ENCODE peak calls at places on chromosomes 1 and 21, in six cellular contexts. G, W, Z, J, H and K are unnamed samples.

GRCh38 chr1:237390798-237391197 is 348.8 kb downstream of the RYR2 start:
- DNase-seq in Z (no peak), W (no peak), G (no peak), J (peak; percentile 67), H (no peak), K (no peak)

GRCh38 chr1:10522324-10522860 is 47.6 kb downstream of the PEX14 start:
- DNase-seq in W (no peak), G (no peak), Z (no peak), J (no peak), H (no peak), K (no peak)

GRCh38 chr1:34167091-34167788 is 2.2 kb upstream of the CSMD2 start:
- DNase-seq in H (no peak), W (no peak), J (no peak), Z (no peak), G (no peak), K (no peak)

GRCh38 chr1:21669287-21670058 is at the start of gene RAP1GAP:
- DNase-seq in J (peak; percentile 33), Z (peak; percentile 74), W (no peak), H (peak; percentile 71), G (peak; percentile 65), K (no peak)

GRCh38 chr1:168918860-168919741 is 187.4 kb upstream of the ATP1B1 start:
- DNase-seq in W (no peak), G (no peak), Z (no peak), H (no peak), J (no peak), K (no peak)

GRCh38 chr1:41485605-41486004 is 1.1 kb upstream of the EDN2 start:
- DNase-seq in W (no peak), J (peak; percentile 51), Z (no peak), H (no peak), G (no peak), K (no peak)

GRCh38 chr1:17168480-17168878 is 36.4 kb upstream of the PADI1 start:
- DNase-seq in G (no peak), H (no peak), J (peak; percentile 74), W (peak; percentile 75), Z (no peak), K (no peak)

GRCh38 chr1:92791487-92792058 is 6.7 kb upstream of the EVI5 start:
- DNase-seq in Z (no peak), H (no peak), W (no peak), J (no peak), G (no peak), K (no peak)

GRCh38 chr1:17405898-17406759 is 33.3 kb downstream of the RCC2 start:
- DNase-seq in Z (peak; percentile 68), G (peak; percentile 69), H (no peak), J (peak; percentile 68), W (peak; percentile 10), K (peak; percentile 14)

GRCh38 chr1:113610372-113610771 is 148.9 kb downstream of the PHTF1 start:
- DNase-seq in H (no peak), W (no peak), G (no peak), Z (no peak), J (no peak), K (no peak)

GRCh38 chr21:44090332-44090731 is 16.9 kb upstream of the PWP2 start:
- DNase-seq in W (no peak), J (no peak), Z (peak; percentile 57), G (no peak), H (no peak), K (no peak)

GRCh38 chr1:210757677-210758076 is 376.3 kb downstream of the KCNH1 start:
- DNase-seq in J (no peak), G (no peak), H (no peak), Z (no peak), W (no peak), K (no peak)

GRCh38 chr1:67838180-67838912 is 5.1 kb upstream of the GNG12 start:
- DNase-seq in Z (no peak), H (no peak), J (peak; percentile 61), W (peak; percentile 20), G (no peak), K (no peak)

GRCh38 chr1:84450916-84451315 is 28.1 kb upstream of the RPF1 start:
- DNase-seq in H (no peak), Z (no peak), W (no peak), J (no peak), G (no peak), K (no peak)

GRCh38 chr1:117612517-117613248 is 6.8 kb downstream of the TENT5C start:
- DNase-seq in W (peak; percentile 78), J (peak; percentile 83), G (no peak), H (no peak), Z (no peak), K (peak; percentile 24)

GRCh38 chr1:226736908-226737818 is 1.9 kb downstream of the ITPKB start:
- DNase-seq in W (no peak), H (peak; percentile 19), J (peak; percentile 50), G (peak; percentile 59), Z (peak; percentile 78), K (no peak)

GRCh38 chr1:50930965-50931737 is 28.9 kb downstream of the FAF1 start:
- DNase-seq in Z (no peak), H (no peak), W (no peak), G (no peak), J (no peak), K (no peak)

GRCh38 chr1:172338295-172338735 is 82.2 kb upstream of the C1orf105 start:
- DNase-seq in W (no peak), H (no peak), J (no peak), Z (no peak), G (peak; percentile 25), K (no peak)

GRCh38 chr1:222786107-222786506 is 28.7 kb upstream of the DISP1 start:
- DNase-seq in Z (no peak), G (no peak), H (no peak), W (no peak), J (peak; percentile 60), K (no peak)

GRCh38 chr1:200699871-200700270 is 30.2 kb upstream of the DDX59 start:
- DNase-seq in Z (no peak), J (peak; percentile 54), W (no peak), G (no peak), H (no peak), K (peak; percentile 14)

GRCh38 chr1:176854725-176855433 is 309.6 kb downstream of the ASTN1 start:
- DNase-seq in G (no peak), H (peak; percentile 39), W (no peak), J (no peak), Z (no peak), K (no peak)

GRCh38 chr1:31653761-31654160 is 9.1 kb upstream of the PEF1 start:
- DNase-seq in W (no peak), G (no peak), H (no peak), J (no peak), Z (no peak), K (no peak)

GRCh38 chr21:38037416-38037815 is 121.2 kb upstream of the KCNJ6 start:
- DNase-seq in G (no peak), J (peak; percentile 16), W (no peak), Z (no peak), H (no peak), K (no peak)

GRCh38 chr1:205319081-205320018 is 2.2 kb downstream of the NUAK2 start:
- DNase-seq in H (peak; percentile 84), Z (no peak), W (peak; percentile 46), J (peak; percentile 94), G (no peak), K (peak; percentile 43)

GRCh38 chr1:193404236-193404635 is 217.8 kb upstream of the B3GALT2 start:
- DNase-seq in W (no peak), J (no peak), G (no peak), Z (no peak), H (no peak), K (no peak)

DNA sequence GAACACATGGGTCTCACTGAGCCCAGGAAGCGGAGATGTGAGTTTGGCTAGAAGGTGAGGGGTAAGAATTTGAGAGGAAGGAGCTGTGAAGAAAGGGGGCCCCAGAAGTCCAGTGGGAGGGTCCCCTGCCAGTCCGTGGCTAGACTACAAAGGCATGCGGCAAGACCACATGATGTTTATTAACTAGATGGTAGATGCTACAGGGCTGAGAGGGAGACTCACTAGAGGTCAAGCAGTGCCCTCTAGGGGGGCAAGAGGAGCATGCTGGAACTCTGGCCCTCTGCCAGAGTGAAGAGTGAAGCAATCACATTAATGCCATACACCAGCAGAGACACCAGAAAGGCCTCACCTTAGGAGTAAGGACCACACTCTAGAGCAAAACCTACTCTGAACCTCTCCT is 12.2 kb downstream of the KIAA0319L start:
- DNase-seq in J (peak; percentile 80), Z (no peak), H (no peak), G (peak; percentile 58), W (no peak), K (no peak)
- TF ChIP-seq CTCF in J (no peak), Z (no peak), H (peak; percentile 23), G (peak; percentile 59), W (peak; percentile 15), K (peak; percentile 32)

DNA sequence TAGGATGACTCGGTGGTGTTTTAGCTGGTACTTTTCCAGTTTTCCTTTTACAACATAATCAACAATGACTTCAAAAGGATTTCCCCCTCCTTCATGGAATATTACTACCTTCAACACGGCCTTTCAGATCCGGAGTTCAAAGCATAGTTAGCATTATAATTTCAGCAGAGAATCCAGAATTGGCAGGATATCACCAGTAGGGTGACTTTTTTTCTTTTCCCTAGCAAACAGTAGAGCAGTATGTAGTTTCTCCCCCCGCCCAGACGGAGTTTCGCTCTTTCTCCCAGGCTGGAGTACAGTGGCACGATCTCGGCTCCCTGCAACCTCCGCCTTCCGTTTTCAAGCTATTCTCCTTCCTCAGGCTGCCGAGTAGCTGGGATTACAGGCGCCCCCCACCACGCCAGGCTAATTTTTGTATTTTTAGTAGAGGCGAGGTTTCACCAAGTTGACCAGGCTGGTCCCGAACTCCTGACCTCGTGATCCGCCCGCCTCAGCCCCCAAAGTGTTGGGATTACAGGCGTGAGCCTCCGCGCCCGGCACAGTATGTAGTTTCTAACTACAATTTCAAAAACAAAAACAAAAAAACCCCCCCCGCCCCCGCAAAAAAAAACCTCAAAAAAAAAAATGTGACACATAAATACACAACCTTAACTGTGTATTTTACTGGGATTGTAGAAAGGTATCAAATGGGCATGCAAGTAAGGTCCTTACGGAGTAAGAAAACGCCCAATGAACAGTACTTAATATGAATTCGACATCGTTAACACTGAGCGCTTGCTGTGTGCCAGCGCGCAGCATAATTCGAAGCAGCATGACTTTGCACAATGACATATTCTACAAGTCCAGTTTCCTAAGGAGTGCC is 1.5 kb upstream of the COX20 start:
- DNase-seq in Z (peak; percentile 51), H (peak; percentile 61), W (peak; percentile 45), G (peak; percentile 41), J (peak; percentile 80), K (no peak)
- TF ChIP-seq CTCF in Z (peak; percentile 38), H (peak; percentile 16), W (peak; percentile 29), G (no peak), J (peak; percentile 30), K (peak; percentile 15)

DNA sequence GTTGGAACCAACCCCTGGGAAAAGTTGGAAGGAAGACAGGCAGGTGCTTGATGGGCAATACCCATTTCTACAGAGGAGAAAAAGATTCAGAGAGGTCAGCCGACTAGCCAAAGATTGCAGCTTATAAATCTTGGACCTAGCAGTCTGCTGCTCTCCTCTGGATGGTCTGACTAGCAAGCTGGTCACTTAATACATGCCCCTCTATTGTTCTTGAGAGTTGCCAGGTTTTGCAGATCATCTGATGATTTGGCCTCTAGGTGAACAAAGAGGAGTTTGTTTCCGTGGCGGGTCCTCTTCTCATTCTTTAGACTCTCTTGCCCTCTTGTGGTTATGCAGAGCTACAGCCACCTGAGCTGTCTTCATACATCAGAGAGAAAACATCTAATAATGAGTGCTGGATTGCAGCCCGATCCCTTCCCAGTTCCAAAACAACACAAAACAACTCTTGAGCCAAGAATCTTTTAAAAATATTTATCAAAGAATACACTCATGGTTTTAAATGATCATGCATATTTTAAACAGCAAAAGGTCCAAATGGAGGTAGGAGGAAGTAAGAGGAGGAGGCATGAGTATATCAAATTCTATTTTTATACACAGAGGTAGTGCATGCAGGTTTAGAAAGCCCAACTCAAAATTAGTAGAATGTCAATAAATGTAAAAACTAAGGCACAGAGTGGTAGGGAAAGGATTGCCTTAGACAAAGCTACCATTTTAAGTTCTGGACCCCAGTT is 115.7 kb downstream of the SLC30A10 start:
- DNase-seq in G (peak; percentile 60), W (peak; percentile 40), H (peak; percentile 19), Z (peak; percentile 21), J (peak; percentile 83), K (peak; percentile 41)
- TF ChIP-seq CTCF in G (peak; percentile 32), W (peak; percentile 82), H (peak; percentile 64), Z (peak; percentile 63), J (peak; percentile 82), K (peak; percentile 86)

GRCh38 chr1:55457874-55458273 is 242.7 kb upstream of the USP24 start:
- DNase-seq in G (no peak), Z (no peak), J (no peak), W (no peak), H (no peak), K (no peak)
- TF ChIP-seq CTCF in G (no peak), Z (no peak), J (no peak), W (no peak), H (no peak), K (no peak)